ENCODE peak calls at places on chromosome 15, in six cellular contexts. U is IMR-90, G is A549, E is GM12878, K is K562, O is HepG2. I is an unnamed sample.

GRCh38 chr15:25763954-25764353 is 99.2 kb downstream of the ATP10A start:
- DNase-seq in U (no peak), G (no peak), E (no peak), K (no peak), O (no peak), I (no peak)

GRCh38 chr15:79948095-79948695 is 22.8 kb downstream of the BCL2A1 start:
- DNase-seq in U (no peak), G (no peak), E (no peak), K (peak), O (no peak), I (no peak)

GRCh38 chr15:48415036-48415886 is 84.0 kb downstream of the DUT start:
- DNase-seq in U (peak), G (peak), E (no peak), K (no peak), O (peak), I (no peak)

GRCh38 chr15:91522609-91523332 is 330.7 kb upstream of the SLCO3A1 start:
- DNase-seq in U (peak), G (no peak), E (no peak), K (no peak), O (no peak), I (no peak)

GRCh38 chr15:50107591-50108408 is 11.2 kb downstream of the ATP8B4 start:
- DNase-seq in U (no peak), G (no peak), E (peak), K (no peak), O (no peak), I (no peak)

GRCh38 chr15:35186346-35186745 is 101.3 kb upstream of the NANOGP8 start:
- DNase-seq in U (no peak), G (no peak), E (no peak), K (no peak), O (no peak), I (no peak)

GRCh38 chr15:24696201-24696600 is 20.6 kb downstream of the NPAP1 start:
- DNase-seq in U (no peak), G (no peak), E (no peak), K (no peak), O (no peak), I (no peak)

GRCh38 chr15:73677146-73677607 is 7.0 kb upstream of the CD276 start:
- DNase-seq in U (peak), G (peak), E (no peak), K (peak), O (peak), I (peak)

GRCh38 chr15:62453979-62454378 is 288.9 kb upstream of the C2CD4B start:
- DNase-seq in U (peak), G (no peak), E (no peak), K (no peak), O (no peak), I (no peak)

GRCh38 chr15:101171954-101172353 is 79.9 kb downstream of the CHSY1 start:
- DNase-seq in U (no peak), G (no peak), E (no peak), K (no peak), O (no peak), I (no peak)

GRCh38 chr15:52789008-52789600 is 1.0 kb downstream of the ONECUT1 start:
- DNase-seq in U (no peak), G (no peak), E (no peak), K (no peak), O (no peak), I (no peak)

GRCh38 chr15:78276032-78276943 is 11.9 kb downstream of the DNAJA4 start:
- DNase-seq in U (peak), G (no peak), E (no peak), K (peak), O (no peak), I (no peak)

GRCh38 chr15:62547584-62547983 is 382.5 kb upstream of the C2CD4B start:
- DNase-seq in U (no peak), G (no peak), E (no peak), K (no peak), O (no peak), I (no peak)

GRCh38 chr15:92883643-92884458 is 16.3 kb upstream of the CHD2 start:
- DNase-seq in U (peak), G (no peak), E (no peak), K (no peak), O (no peak), I (no peak)

GRCh38 chr15:51368751-51369450 is 27.4 kb downstream of the GLDN start:
- DNase-seq in U (peak), G (no peak), E (no peak), K (no peak), O (peak), I (no peak)

GRCh38 chr15:49103002-49103401 is 52.4 kb downstream of the COPS2 start:
- DNase-seq in U (peak), G (no peak), E (no peak), K (no peak), O (no peak), I (no peak)

GRCh38 chr15:50977157-50977556 is 68.7 kb downstream of the AP4E1 start:
- DNase-seq in U (peak), G (no peak), E (no peak), K (no peak), O (no peak), I (no peak)

GRCh38 chr15:101008158-101009139 is 89.3 kb downstream of the LRRK1 start:
- DNase-seq in U (peak), G (peak), E (peak), K (peak), O (peak), I (peak)

GRCh38 chr15:100373942-100374341 is 32.2 kb upstream of the ADAMTS17 start:
- DNase-seq in U (no peak), G (no peak), E (no peak), K (no peak), O (no peak), I (no peak)

GRCh38 chr15:24945711-24946110 is 9.1 kb upstream of the SNRPN start:
- DNase-seq in U (no peak), G (no peak), E (no peak), K (no peak), O (no peak), I (no peak)

GRCh38 chr15:52309154-52309548 is 13.5 kb upstream of the MYO5C start:
- DNase-seq in U (no peak), G (no peak), E (peak), K (no peak), O (no peak), I (no peak)

GRCh38 chr15:92059036-92059970 is 205.8 kb downstream of the SLCO3A1 start:
- DNase-seq in U (no peak), G (no peak), E (no peak), K (no peak), O (no peak), I (no peak)

GRCh38 chr15:39511000-39511914 is 69.6 kb upstream of the THBS1 start:
- DNase-seq in U (peak), G (no peak), E (no peak), K (peak), O (no peak), I (peak)

GRCh38 chr15:98324341-98324970 is 323.9 kb upstream of the IGF1R start:
- DNase-seq in U (no peak), G (no peak), E (no peak), K (no peak), O (no peak), I (no peak)

GRCh38 chr15:54580643-54581042 is 602.4 kb downstream of the UNC13C start:
- DNase-seq in U (no peak), G (no peak), E (no peak), K (no peak), O (no peak), I (no peak)

GRCh38 chr15:29870495-29871151 is 48.4 kb upstream of the TJP1 start:
- DNase-seq in U (no peak), G (no peak), E (no peak), K (no peak), O (no peak), I (peak)

GRCh38 chr15:85639752-85640381 is 154.9 kb downstream of the KLHL25 start:
- DNase-seq in U (peak), G (no peak), E (no peak), K (no peak), O (no peak), I (no peak)

GRCh38 chr15:99716540-99716939 is 16.7 kb downstream of the LYSMD4 start:
- DNase-seq in U (no peak), G (no peak), E (no peak), K (no peak), O (no peak), I (no peak)

GRCh38 chr15:58227706-58228543 is 89.7 kb downstream of the AQP9 start:
- DNase-seq in U (peak), G (peak), E (peak), K (peak), O (peak), I (peak)

GRCh38 chr15:70280781-70281180 is 183.1 kb upstream of the TLE3 start:
- DNase-seq in U (no peak), G (no peak), E (no peak), K (no peak), O (no peak), I (no peak)
- TF ChIP-seq BHLHE40 in U (no peak), G (no peak), E (no peak), K (no peak), O (no peak), I (no peak)

DNA sequence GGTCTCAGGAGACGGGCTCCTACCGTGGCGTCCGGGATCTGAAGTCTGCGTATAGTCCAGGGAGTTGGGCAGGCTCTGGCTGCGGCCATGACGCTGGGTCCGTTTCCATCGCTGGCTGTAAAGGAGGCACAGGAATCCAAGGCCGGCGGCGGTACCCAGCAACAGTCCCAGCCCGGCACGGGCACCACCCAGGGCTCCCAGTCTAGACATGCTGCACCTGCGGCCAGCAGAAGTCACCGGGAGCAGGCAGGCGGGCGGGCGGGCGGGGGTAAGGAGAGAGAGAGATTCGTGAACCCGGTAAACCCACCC is 526 bp downstream of the RMDN3 start:
- DNase-seq in U (no peak), G (no peak), E (no peak), K (no peak), O (no peak), I (no peak)
- TF ChIP-seq BHLHE40 in U (no peak), G (no peak), E (no peak), K (no peak), O (no peak), I (no peak)

DNA sequence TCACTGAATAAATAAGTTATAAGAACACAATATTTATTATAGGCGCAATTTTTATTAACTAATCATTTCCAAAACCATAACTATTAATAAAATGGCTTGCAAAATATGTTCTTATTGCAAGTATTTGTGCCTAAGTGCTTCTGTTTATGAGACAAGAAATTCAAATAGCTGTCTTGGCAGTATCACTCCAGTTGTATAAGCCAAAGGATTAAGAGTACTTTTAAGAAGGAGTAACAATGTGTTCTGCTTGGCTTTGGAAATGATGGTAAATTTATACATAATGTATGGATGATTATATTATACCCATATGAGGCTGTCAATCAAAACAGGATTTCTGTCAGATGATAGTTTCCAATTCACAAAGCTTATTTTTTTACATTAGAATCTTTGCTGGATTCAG is 29.8 kb upstream of the ZNF280D start:
- DNase-seq in U (no peak), G (no peak), E (no peak), K (no peak), O (no peak), I (no peak)
- TF ChIP-seq BHLHE40 in U (no peak), G (no peak), E (no peak), K (no peak), O (no peak), I (no peak)

DNA sequence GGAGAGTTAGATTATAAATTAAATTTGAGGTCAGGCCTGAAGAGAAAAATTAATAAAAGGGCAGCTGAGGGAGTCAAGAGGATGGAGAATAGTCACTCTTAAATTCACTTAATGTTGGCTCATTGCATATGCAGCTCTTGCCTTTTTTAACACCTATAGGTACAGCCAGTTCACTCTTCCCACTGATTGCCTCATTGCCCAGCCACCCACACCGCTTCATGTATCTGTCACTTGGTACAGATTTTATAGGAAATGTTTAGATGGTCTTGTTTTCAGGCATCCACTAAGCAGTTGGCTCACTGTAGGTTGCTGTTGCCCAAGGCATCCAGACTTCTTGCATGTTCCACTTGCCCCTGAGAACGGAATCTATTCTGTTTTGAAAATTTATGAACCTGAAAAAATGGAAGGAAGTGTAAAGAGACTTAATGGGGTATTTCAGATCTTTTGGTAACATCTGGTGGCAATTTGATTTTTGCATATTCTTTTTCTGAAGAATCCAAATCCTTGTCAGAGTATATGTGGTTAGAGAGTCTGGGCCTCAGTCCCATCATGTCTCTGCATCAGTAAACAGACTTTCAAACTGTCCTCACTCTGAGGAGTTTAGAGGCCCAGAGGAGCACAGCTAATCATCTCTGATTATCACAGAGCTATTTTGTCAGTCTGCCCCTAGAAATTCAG is 151.9 kb downstream of the RBPMS2 start:
- DNase-seq in U (peak), G (no peak), E (peak), K (no peak), O (no peak), I (no peak)
- TF ChIP-seq BHLHE40 in U (no peak), G (no peak), E (no peak), K (no peak), O (no peak), I (no peak)

GRCh38 chr15:57160823-57161560 is 215.3 kb upstream of the CGNL1 start:
- DNase-seq in U (peak), G (no peak), E (no peak), K (no peak), O (no peak), I (no peak)

GRCh38 chr15:57169643-57170042 is 206.7 kb upstream of the CGNL1 start:
- DNase-seq in U (no peak), G (no peak), E (no peak), K (no peak), O (no peak), I (no peak)

GRCh38 chr15:57167821-57168395 is 208.4 kb upstream of the CGNL1 start:
- DNase-seq in U (no peak), G (no peak), E (no peak), K (no peak), O (no peak), I (no peak)

GRCh38 chr15:57171414-57171813 is 204.9 kb upstream of the CGNL1 start:
- DNase-seq in U (peak), G (no peak), E (no peak), K (no peak), O (no peak), I (no peak)

GRCh38 chr15:57165992-57166391 is 210.3 kb upstream of the CGNL1 start:
- DNase-seq in U (peak), G (no peak), E (no peak), K (no peak), O (no peak), I (no peak)
- TF ChIP-seq BHLHE40 in U (no peak), G (no peak), E (no peak), K (no peak), O (no peak), I (no peak)

GRCh38 chr15:96253137-96253747 is 77.3 kb upstream of the NR2F2 start:
- DNase-seq in U (no peak), G (no peak), E (no peak), K (no peak), O (no peak), I (no peak)
- TF ChIP-seq BHLHE40 in U (no peak), G (no peak), E (no peak), K (no peak), O (no peak), I (no peak)

GRCh38 chr15:81338422-81339007 is 14.6 kb upstream of the STARD5 start:
- DNase-seq in U (peak), G (no peak), E (no peak), K (no peak), O (no peak), I (no peak)
- TF ChIP-seq BHLHE40 in U (no peak), G (no peak), E (no peak), K (no peak), O (no peak), I (no peak)

I was measured in HEK293T.